ENCODE peak calls at places on chromosomes 6 and 20, in seven cellular contexts. P is HepG2, Q is HCT116, G is Panc1, O is GM12878, D is K562, R is H1. N is an unnamed sample.

GRCh38 chr6:130851026-130851425 is 23.8 kb downstream of the SMLR1 start:
- DNase-seq in D (no peak), O (no peak), G (no peak), Q (no peak), P (no peak), R (no peak), N (no peak)

GRCh38 chr6:14276667-14277404 is 159.3 kb downstream of the CD83 start:
- DNase-seq in Q (no peak), G (no peak), P (no peak), O (peak), D (no peak), R (no peak), N (no peak)

GRCh38 chr6:78489874-78490273 is 377.5 kb upstream of the IRAK1BP1 start:
- DNase-seq in P (no peak), R (no peak), O (no peak), D (no peak), Q (no peak), G (no peak), N (no peak)

GRCh38 chr20:62123450-62124118 is 1.3 kb downstream of the LSM14B start:
- DNase-seq in D (no peak), P (no peak), G (no peak), O (no peak), R (no peak), Q (no peak), N (no peak)

GRCh38 chr20:22810626-22811559 is 224.2 kb upstream of the SSTR4 start:
- DNase-seq in G (no peak), R (no peak), O (no peak), D (no peak), Q (no peak), P (no peak), N (no peak)

GRCh38 chr6:56143796-56144195 is 103.6 kb downstream of the COL21A1 start:
- DNase-seq in P (no peak), G (no peak), D (no peak), Q (no peak), O (no peak), R (no peak), N (no peak)

GRCh38 chr6:81894788-81895221 is 142.3 kb upstream of the TENT5A start:
- DNase-seq in P (peak), O (no peak), D (no peak), Q (no peak), R (no peak), G (no peak), N (no peak)

GRCh38 chr20:40663991-40664880 is 24.8 kb downstream of the MAFB start:
- DNase-seq in P (no peak), Q (no peak), O (no peak), D (no peak), G (no peak), R (no peak), N (no peak)

GRCh38 chr20:45387274-45387673 is 9.1 kb upstream of the TP53TG5 start:
- DNase-seq in D (no peak), R (no peak), O (no peak), P (no peak), Q (no peak), G (no peak), N (no peak)

GRCh38 chr6:6545616-6546317 is 42.8 kb upstream of the LY86 start:
- DNase-seq in Q (no peak), O (no peak), D (no peak), R (no peak), P (no peak), G (no peak), N (peak)

GRCh38 chr6:73248192-73248898 is 14.7 kb downstream of the KHDC1 start:
- DNase-seq in O (no peak), D (no peak), P (no peak), R (no peak), G (no peak), Q (no peak), N (no peak)

GRCh38 chr6:105015482-105015881 is 58.6 kb downstream of the LIN28B start:
- DNase-seq in Q (no peak), G (no peak), D (no peak), R (no peak), P (no peak), O (no peak), N (no peak)

GRCh38 chr6:18126116-18126515 is 3.6 kb upstream of the NHLRC1 start:
- DNase-seq in G (no peak), Q (no peak), D (no peak), R (no peak), P (no peak), O (no peak), N (no peak)

GRCh38 chr6:166008441-166009369 is 158.9 kb downstream of the TBXT start:
- DNase-seq in G (no peak), Q (no peak), R (no peak), P (no peak), D (no peak), O (no peak), N (peak)

GRCh38 chr6:34792605-34793500 is 970 bp downstream of the BLTP3A start:
- DNase-seq in O (no peak), Q (no peak), D (no peak), G (no peak), P (peak), R (no peak), N (peak)

GRCh38 chr6:66986940-66987339 is 1279.9 kb upstream of the EYS start:
- DNase-seq in G (no peak), D (no peak), O (no peak), R (no peak), P (peak), Q (no peak), N (no peak)

GRCh38 chr6:49546371-49546770 is 4.1 kb upstream of the C6orf141 start:
- DNase-seq in O (no peak), Q (no peak), P (no peak), G (no peak), D (no peak), R (no peak), N (no peak)

GRCh38 chr20:61913423-61914225 is 152.1 kb downstream of the TAF4 start:
- DNase-seq in P (no peak), R (no peak), Q (no peak), O (peak), D (no peak), G (no peak), N (no peak)

GRCh38 chr6:20589266-20589665 is 55.0 kb downstream of the CDKAL1 start:
- DNase-seq in O (no peak), P (no peak), G (no peak), R (no peak), Q (no peak), D (no peak), N (no peak)

DNA sequence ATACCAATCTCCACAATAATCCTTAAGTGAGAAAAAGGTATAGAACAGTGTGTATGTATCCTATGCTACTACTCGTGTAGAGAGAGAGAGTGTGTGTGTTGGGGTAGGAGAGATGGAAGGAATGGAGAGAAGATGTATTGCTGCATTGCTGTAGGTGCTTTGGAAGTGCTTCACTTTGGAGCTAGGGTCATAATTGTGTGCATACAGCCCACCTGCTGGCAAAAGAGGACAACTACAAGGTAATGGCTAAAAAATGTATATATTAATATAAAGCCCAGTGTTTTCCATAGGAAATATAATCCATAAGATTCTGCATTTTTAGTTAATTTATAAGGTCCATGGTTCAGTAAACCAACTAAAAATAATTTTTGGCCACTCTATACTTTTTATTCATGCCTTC is 36.1 kb downstream of the SERAC1 start:
- DNase-seq in R (no peak), D (peak), P (peak), O (no peak), G (no peak), Q (no peak), N (peak)
- TF ChIP-seq SIN3A in R (no peak), D (no peak), P (no peak), O (no peak), G (no peak), Q (no peak), N (no peak)

GRCh38 chr20:21364413-21364812 is 32.9 kb downstream of the NKX2-4 start:
- DNase-seq in Q (no peak), P (peak), D (no peak), G (no peak), R (no peak), O (no peak), N (no peak)

GRCh38 chr20:21360686-21361085 is 36.6 kb downstream of the NKX2-4 start:
- DNase-seq in G (no peak), D (no peak), O (no peak), R (no peak), Q (no peak), P (no peak), N (no peak)

GRCh38 chr20:21365771-21366170 is 31.6 kb downstream of the NKX2-4 start:
- DNase-seq in P (no peak), O (no peak), R (no peak), G (no peak), D (no peak), Q (no peak), N (no peak)

GRCh38 chr20:21357851-21358250 is 39.5 kb downstream of the NKX2-4 start:
- DNase-seq in G (no peak), R (no peak), Q (no peak), O (no peak), P (peak), D (no peak), N (no peak)

DNA sequence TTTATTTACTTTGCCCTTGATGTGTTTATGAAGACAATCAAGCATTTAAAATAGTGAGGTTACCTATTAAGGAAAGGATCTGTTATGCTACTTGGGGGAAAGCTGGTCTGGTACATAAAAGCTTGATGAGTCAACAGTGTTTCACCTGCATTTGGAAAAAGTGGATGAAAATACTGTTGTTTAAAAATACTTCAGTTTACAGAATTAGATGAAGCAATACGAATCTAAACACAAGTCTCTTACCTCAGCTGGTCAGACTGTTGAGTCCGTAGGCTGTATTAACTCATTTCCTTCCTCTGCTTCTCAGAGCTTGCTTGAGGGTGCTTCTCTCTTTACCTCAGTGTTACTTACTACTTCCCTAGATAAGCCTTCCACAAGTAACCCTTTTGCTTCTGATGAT is 36.1 kb downstream of the NKX2-4 start:
- DNase-seq in G (no peak), D (no peak), R (no peak), P (no peak), O (no peak), Q (no peak), N (no peak)
- H3K27ac ChIP-seq in G (no peak), D (no peak), R (no peak), P (no peak), O (no peak), Q (no peak), N (no peak)

DNA sequence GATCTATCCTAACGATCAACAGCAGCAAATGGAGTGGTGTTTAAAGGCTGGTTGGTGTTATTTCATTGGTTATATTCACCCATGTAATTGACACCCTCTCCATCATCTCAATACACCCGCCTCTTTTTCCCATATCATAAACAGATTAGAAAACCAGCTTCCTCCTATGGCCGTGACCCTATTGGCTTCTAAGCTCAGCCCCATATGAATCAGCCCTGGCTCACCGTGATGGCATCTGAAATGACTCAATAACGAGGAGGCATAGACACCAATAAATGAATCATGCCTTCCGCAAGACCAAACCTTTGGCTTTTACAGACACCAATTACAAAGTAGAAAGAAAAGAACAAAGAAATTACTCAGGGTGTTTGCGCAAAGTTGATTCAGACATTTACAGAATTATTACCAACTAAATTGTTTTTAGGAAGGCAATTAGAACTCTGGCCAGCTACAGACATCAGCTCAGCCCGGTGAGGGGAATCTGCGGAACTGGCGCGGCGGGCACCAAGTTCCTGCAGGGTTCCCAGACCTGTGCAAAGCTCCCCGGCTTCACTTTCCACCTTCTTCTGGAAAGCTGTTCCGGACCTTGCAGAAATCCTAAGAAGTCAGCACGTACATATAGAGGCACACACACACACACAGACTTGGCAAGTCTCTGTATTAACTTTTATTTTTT is 11.5 kb downstream of the PMEPA1 start:
- DNase-seq in G (peak), Q (peak), O (no peak), R (no peak), P (peak), D (no peak), N (peak)
- TF ChIP-seq SIN3A in G (no peak), Q (peak), O (no peak), R (no peak), P (no peak), D (no peak), N (no peak)

GRCh38 chr6:3405182-3405518 is 51.7 kb downstream of the SLC22A23 start:
- DNase-seq in D (no peak), P (no peak), R (no peak), Q (no peak), O (no peak), G (no peak), N (no peak)

GRCh38 chr6:3406928-3407809 is 49.7 kb downstream of the SLC22A23 start:
- DNase-seq in P (no peak), D (no peak), Q (no peak), G (no peak), R (no peak), O (no peak), N (no peak)

GRCh38 chr6:3405679-3406078 is 51.2 kb downstream of the SLC22A23 start:
- DNase-seq in P (peak), D (no peak), O (no peak), Q (no peak), G (no peak), R (no peak), N (no peak)

GRCh38 chr6:3407840-3408239 is 49.0 kb downstream of the SLC22A23 start:
- DNase-seq in R (no peak), P (no peak), D (no peak), O (no peak), Q (no peak), G (no peak), N (no peak)

GRCh38 chr6:3406362-3406809 is 50.5 kb downstream of the SLC22A23 start:
- DNase-seq in O (no peak), P (no peak), D (no peak), G (no peak), Q (no peak), R (no peak), N (no peak)
- H3K27ac ChIP-seq in O (no peak), P (peak), D (peak), G (no peak), Q (no peak), R (no peak), N (no peak)

GRCh38 chr6:39933669-39934059 is 598 bp downstream of the MOCS1 start:
- DNase-seq in G (no peak), R (no peak), P (peak), O (no peak), D (no peak), Q (no peak), N (no peak)
- TF ChIP-seq SIN3A in G (no peak), R (no peak), P (no peak), O (no peak), D (no peak), Q (no peak), N (no peak)

GRCh38 chr20:33839591-33839990 is 28.4 kb downstream of the CHMP4B start:
- DNase-seq in Q (no peak), D (no peak), O (no peak), G (no peak), P (no peak), R (no peak), N (peak)

GRCh38 chr20:33841439-33841799 is 30.3 kb downstream of the CHMP4B start:
- DNase-seq in D (no peak), G (no peak), R (no peak), P (no peak), Q (no peak), O (no peak), N (no peak)

GRCh38 chr20:33840759-33841438 is 29.8 kb downstream of the CHMP4B start:
- DNase-seq in R (no peak), O (no peak), D (no peak), P (no peak), Q (no peak), G (no peak), N (peak)

GRCh38 chr20:33843854-33844253 is 32.7 kb downstream of the CHMP4B start:
- DNase-seq in P (no peak), R (no peak), O (no peak), D (peak), G (no peak), Q (no peak), N (peak)

GRCh38 chr20:33842346-33842745 is 31.2 kb downstream of the CHMP4B start:
- DNase-seq in O (no peak), R (no peak), P (no peak), G (no peak), Q (no peak), D (no peak), N (no peak)
- H3K27ac ChIP-seq in O (peak), R (peak), P (no peak), G (no peak), Q (no peak), D (no peak), N (peak)

DNA sequence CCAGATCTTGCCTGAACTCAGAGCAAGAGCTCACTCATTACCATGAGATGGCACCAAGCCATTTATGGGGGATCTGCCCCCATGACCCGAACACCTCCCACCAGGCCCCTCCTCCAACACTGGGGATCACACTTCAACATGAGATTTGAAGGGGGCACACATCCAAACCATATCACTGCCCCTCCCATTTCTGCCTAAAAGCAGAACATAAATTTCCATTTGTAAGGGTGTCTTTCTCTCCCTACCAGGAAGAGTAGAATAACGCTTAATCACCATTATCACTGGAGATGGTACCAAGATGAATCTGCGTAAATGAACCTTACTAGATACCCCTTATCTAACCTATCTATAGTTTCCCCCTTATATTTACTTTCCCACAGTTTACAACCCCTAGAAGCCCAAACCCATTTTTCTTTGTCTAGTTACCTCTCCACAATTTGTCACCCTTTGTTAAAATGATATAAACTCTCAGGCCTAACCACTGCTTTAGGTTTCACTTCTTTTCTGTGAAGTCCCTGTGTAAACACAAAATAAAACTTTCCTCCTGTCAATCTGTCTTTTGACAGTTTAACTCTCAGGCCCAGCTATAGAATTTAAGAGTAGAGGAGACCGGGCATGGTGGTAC is 45.6 kb downstream of the PCNA start:
- DNase-seq in Q (no peak), G (no peak), R (no peak), O (peak), P (no peak), D (no peak), N (no peak)
- TF ChIP-seq SIN3A in Q (no peak), G (no peak), R (no peak), O (no peak), P (no peak), D (no peak), N (no peak)

DNA sequence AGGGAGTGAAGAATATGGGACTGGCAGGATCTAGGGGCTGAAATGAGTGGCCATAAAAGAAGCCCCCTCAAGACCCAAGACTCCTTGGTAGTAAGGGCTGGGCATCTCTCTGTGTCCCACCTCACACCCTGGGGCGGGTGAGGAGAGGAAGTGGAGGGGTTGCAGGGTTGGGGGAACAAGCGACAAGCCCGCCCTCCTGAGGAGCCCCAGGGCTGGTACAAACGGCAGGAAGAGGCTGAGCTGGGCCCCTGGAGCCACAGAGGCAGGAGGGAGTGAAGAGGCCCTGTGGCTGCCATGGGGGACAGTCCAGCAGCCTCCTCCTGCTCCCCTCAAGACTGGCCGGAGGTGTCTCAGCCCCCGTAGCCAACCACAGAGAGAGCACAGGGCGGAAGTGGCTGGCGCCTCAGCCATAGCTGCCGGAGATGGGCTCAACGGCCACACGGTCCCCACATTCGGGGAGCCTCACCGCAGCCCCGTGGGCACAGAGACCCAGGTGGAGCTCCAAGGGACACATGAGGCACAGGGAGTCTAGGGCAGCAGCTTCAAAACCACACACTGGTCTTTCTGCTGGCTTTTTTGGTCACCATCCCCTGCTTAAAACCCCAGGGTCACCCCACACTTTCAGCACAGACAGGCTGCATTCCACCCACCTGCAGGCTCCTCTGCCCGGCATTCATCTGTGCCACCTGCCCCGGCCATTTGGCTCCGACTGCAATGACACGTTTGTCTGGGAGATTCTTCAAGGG is 586 bp downstream of the C20orf203 start:
- DNase-seq in Q (no peak), D (no peak), R (no peak), O (no peak), G (no peak), P (no peak), N (no peak)
- H3K27ac ChIP-seq in Q (no peak), D (peak), R (no peak), O (peak), G (no peak), P (no peak), N (no peak)

DNA sequence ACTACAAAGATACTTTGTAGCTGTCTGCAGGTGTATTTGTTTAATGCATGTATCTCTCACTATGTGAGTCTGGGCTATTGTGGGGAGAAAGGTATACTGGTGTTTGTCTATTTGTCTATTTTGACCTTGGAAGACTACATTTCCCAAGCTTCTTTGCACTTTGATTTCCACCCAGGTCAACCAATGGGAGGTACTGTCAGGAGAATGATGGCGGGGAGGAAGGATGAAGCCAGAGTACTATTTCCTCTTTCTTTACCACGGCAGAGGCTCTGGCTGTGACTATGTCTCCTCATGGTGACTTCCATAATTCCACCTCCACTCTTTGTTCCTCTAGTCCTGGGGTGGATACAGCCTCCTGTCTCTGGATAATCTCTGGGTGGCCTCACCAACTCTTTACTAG is 23.1 kb downstream of the LBP start:
- DNase-seq in O (no peak), Q (peak), R (no peak), P (peak), G (no peak), D (peak), N (peak)
- TF ChIP-seq SIN3A in O (no peak), Q (no peak), R (no peak), P (no peak), G (no peak), D (no peak), N (no peak)

N was measured in SK-N-SH.